ENCODE peak calls at places on chromosomes 13 and 19, in four cellular contexts. One of them, this sample, is unnamed.

GRCh38 chr13:96460571-96460970 is 370.7 kb downstream of the HS6ST3 start:
- DNase-seq in IMR-90: no peak
- DNase-seq in GM12878: no peak
- DNase-seq in H1: no peak
- DNase-seq in this sample: no peak

GRCh38 chr19:45492137-45492626 is 4.7 kb downstream of the RTN2 start:
- DNase-seq in IMR-90: no peak
- DNase-seq in GM12878: no peak
- DNase-seq in H1: no peak
- DNase-seq in this sample: no peak

GRCh38 chr13:53254495-53254894 is 225.9 kb downstream of the OLFM4 start:
- DNase-seq in IMR-90: no peak
- DNase-seq in GM12878: no peak
- DNase-seq in H1: no peak
- DNase-seq in this sample: peak; percentile 9

GRCh38 chr19:51607077-51607476 is 23.1 kb downstream of the SIGLEC5 start:
- DNase-seq in IMR-90: no peak
- DNase-seq in GM12878: peak; percentile 90
- DNase-seq in H1: no peak
- DNase-seq in this sample: no peak

GRCh38 chr19:31263317-31263716 is 85.9 kb downstream of the TSHZ3 start:
- DNase-seq in IMR-90: no peak
- DNase-seq in GM12878: no peak
- DNase-seq in H1: no peak
- DNase-seq in this sample: no peak

GRCh38 chr19:17103177-17103576 is 27.6 kb downstream of the MYO9B start:
- DNase-seq in IMR-90: peak; percentile 45
- DNase-seq in GM12878: no peak
- DNase-seq in H1: peak; percentile 90
- DNase-seq in this sample: peak; percentile 49

GRCh38 chr13:111326621-111326965 is 6.2 kb downstream of the TEX29 start:
- DNase-seq in IMR-90: no peak
- DNase-seq in GM12878: no peak
- DNase-seq in H1: no peak
- DNase-seq in this sample: no peak

GRCh38 chr13:76463314-76463713 is 422.9 kb downstream of the KCTD12 start:
- DNase-seq in IMR-90: no peak
- DNase-seq in GM12878: no peak
- DNase-seq in H1: no peak
- DNase-seq in this sample: no peak

GRCh38 chr19:3506384-3507340 is 551 bp downstream of the FZR1 start:
- DNase-seq in IMR-90: no peak
- DNase-seq in GM12878: no peak
- DNase-seq in H1: no peak
- DNase-seq in this sample: peak; percentile 57

GRCh38 chr13:42762917-42763316 is 18.5 kb upstream of the FAM216B start:
- DNase-seq in IMR-90: peak; percentile 98
- DNase-seq in GM12878: no peak
- DNase-seq in H1: no peak
- DNase-seq in this sample: no peak

GRCh38 chr13:40048551-40048950 is 393.1 kb downstream of the COG6 start:
- DNase-seq in IMR-90: no peak
- DNase-seq in GM12878: no peak
- DNase-seq in H1: no peak
- DNase-seq in this sample: no peak

GRCh38 chr13:107211073-107211472 is 643.1 kb upstream of the ARGLU1 start:
- DNase-seq in IMR-90: peak; percentile 97
- DNase-seq in GM12878: no peak
- DNase-seq in H1: peak; percentile 84
- DNase-seq in this sample: peak; percentile 46

GRCh38 chr19:40356681-40357595 is 8.4 kb downstream of the PLD3 start:
- DNase-seq in IMR-90: peak; percentile 33
- DNase-seq in GM12878: no peak
- DNase-seq in H1: no peak
- DNase-seq in this sample: no peak

GRCh38 chr19:29372461-29372860 is 153.3 kb upstream of the VSTM2B start:
- DNase-seq in IMR-90: no peak
- DNase-seq in GM12878: no peak
- DNase-seq in H1: peak; percentile 23
- DNase-seq in this sample: no peak

GRCh38 chr13:100330662-100331061 is 241.8 kb downstream of the PCCA start:
- DNase-seq in IMR-90: peak; percentile 76
- DNase-seq in GM12878: no peak
- DNase-seq in H1: no peak
- DNase-seq in this sample: no peak

GRCh38 chr13:111659236-111659635 is 338.8 kb downstream of the TEX29 start:
- DNase-seq in IMR-90: no peak
- DNase-seq in GM12878: no peak
- DNase-seq in H1: no peak
- DNase-seq in this sample: no peak

GRCh38 chr19:11881151-11881800 is 6.3 kb upstream of the ZNF69 start:
- DNase-seq in IMR-90: peak; percentile 51
- DNase-seq in GM12878: peak; percentile 17
- DNase-seq in H1: peak; percentile 83
- DNase-seq in this sample: peak; percentile 56

GRCh38 chr19:55500368-55500952 is 12.2 kb downstream of the SSC5D start:
- DNase-seq in IMR-90: no peak
- DNase-seq in GM12878: no peak
- DNase-seq in H1: no peak
- DNase-seq in this sample: no peak

GRCh38 chr13:80132741-80133601 is 208.0 kb downstream of the SPRY2 start:
- DNase-seq in IMR-90: peak; percentile 62
- DNase-seq in GM12878: no peak
- DNase-seq in H1: no peak
- DNase-seq in this sample: no peak
- TF ChIP-seq CHD1 in IMR-90: no peak
- TF ChIP-seq CHD1 in GM12878: no peak
- TF ChIP-seq CHD1 in H1: no peak
- TF ChIP-seq CHD1 in this sample: no peak

GRCh38 chr13:77918391-77919261 is at the start of gene EDNRB:
- DNase-seq in IMR-90: peak; percentile 17
- DNase-seq in GM12878: no peak
- DNase-seq in H1: peak; percentile 77
- DNase-seq in this sample: no peak
- TF ChIP-seq USF2 in IMR-90: no peak
- TF ChIP-seq USF2 in GM12878: no peak
- TF ChIP-seq USF2 in H1: no peak
- TF ChIP-seq USF2 in this sample: no peak

DNA sequence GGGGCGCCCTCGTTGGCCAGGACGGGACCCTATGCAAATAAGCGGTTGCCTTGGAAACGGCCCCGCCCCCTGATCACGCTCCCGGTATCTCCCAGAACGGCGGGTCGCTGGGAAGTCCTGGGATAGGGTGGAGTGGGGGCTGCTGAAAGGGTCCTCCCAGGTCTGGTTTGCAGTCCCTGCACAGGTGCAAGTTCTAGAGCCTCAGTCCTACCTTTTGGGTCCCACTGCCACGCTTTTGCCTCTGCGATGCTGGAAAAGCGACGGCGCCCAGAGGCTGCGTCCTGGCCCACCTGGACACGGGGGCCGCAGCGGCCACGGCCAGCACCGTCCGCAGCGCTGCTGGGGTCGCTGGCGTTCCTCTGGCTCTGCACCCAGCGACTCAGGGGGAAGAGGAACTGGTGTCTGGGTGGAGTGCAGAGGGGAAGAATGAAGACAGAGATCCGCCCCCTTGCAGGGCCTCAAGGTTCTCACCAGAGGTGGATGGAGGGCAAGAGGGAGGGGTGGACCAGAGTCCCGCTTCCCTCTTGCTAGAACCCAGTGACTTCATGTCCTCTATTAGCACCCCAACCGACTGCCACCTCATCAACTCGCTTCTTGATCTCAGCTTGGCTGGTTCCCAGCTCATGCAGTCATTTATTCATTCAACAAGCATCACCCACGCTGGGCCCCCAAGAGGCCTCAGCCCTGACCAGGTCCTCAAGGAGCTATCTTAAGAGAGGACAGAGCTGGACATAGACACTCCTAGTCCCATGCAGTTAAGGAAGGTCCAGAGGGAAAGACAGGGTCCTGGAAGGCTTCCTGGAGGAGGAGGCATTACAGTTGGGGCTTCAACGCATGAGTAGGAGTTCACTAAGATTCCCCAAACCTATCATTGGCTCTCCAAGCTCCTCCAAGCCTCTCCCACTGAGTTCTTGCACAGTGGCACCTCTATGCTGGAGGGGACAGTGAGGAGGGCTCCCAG is at the start of gene LRRC25:
- DNase-seq in IMR-90: no peak
- DNase-seq in GM12878: no peak
- DNase-seq in H1: peak; percentile 91
- DNase-seq in this sample: peak; percentile 72
- TF ChIP-seq CHD1 in IMR-90: no peak
- TF ChIP-seq CHD1 in GM12878: no peak
- TF ChIP-seq CHD1 in H1: no peak
- TF ChIP-seq CHD1 in this sample: peak; percentile 67

GRCh38 chr19:1455336-1456120 is 5.6 kb downstream of the APC2 start:
- DNase-seq in IMR-90: peak; percentile 30
- DNase-seq in GM12878: no peak
- DNase-seq in H1: peak; percentile 97
- DNase-seq in this sample: peak; percentile 97

GRCh38 chr19:1451916-1452801 is 2.2 kb downstream of the APC2 start:
- DNase-seq in IMR-90: no peak
- DNase-seq in GM12878: no peak
- DNase-seq in H1: no peak
- DNase-seq in this sample: no peak

GRCh38 chr19:1455002-1455335 is 5.0 kb downstream of the APC2 start:
- DNase-seq in IMR-90: no peak
- DNase-seq in GM12878: no peak
- DNase-seq in H1: no peak
- DNase-seq in this sample: no peak

GRCh38 chr19:1452802-1453524 is 3.0 kb downstream of the APC2 start:
- DNase-seq in IMR-90: no peak
- DNase-seq in GM12878: no peak
- DNase-seq in H1: no peak
- DNase-seq in this sample: no peak

DNA sequence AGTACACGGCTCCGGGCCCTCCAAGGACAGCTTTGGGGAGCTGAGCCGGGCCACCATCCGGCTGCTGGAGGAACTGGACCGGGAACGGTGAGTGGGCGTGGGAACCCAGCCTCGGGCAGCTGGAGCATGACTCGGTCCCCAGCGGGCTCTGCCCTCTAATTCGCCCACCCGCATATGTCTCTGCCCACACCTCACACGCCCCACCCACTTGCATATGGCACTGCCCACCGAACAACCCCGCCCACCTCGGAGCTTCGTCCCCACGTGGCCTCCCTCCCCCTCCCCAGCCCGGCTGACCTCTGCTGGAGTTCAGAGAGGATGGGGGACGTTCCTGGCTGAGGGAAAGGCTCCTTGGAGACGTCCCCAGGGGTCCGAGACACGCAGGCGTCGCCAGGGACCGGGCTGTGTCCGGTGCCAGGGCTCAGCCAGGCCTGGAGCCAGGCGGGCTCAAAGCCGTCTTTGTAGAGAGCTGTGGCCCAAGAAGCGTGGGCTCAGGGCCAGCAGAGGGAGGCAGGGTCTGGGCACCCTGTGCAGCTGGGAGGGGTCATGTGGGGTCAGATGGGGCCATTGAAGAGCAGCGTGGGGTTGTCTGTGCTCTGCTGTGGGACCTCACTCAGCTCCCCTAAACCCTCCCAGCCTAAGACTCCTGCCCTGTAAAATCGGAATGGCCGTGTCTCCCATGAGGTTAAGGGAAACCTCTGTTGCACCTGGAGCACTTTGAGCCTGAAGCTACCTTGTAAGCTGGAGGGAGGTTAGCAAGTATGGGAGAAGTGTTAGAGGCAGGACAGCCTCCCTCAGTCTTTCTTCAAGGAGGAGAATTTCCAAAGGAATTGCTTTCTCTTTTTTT is 3.8 kb downstream of the APC2 start:
- DNase-seq in IMR-90: no peak
- DNase-seq in GM12878: no peak
- DNase-seq in H1: no peak
- DNase-seq in this sample: no peak
- TF ChIP-seq USF2 in IMR-90: no peak
- TF ChIP-seq USF2 in GM12878: no peak
- TF ChIP-seq USF2 in H1: no peak
- TF ChIP-seq USF2 in this sample: no peak

This sample was measured in K562.